ENCODE peak calls at places on chromosomes 13 and 19, in seven cellular contexts. K is upper lobe of left lung, C is suprapubic skin, J is esophagus muscularis mucosa, R is K562, H is sigmoid colon, G is ovary. M is an unnamed sample.

GRCh38 chr13:30241537-30241936 is 65.8 kb downstream of the KATNAL1 start:
- DNase-seq in K (no peak), C (no peak), J (no peak), R (no peak), H (no peak), G (no peak), M (peak; percentile 12)

GRCh38 chr13:24627864-24628418 is 52.3 kb upstream of the ATP12A start:
- DNase-seq in K (no peak), C (no peak), J (no peak), R (peak; percentile 14), H (no peak), G (no peak), M (no peak)

GRCh38 chr19:1261863-1262686 is 7.1 kb upstream of the CIRBP start:
- DNase-seq in K (peak; percentile 93), C (no peak), J (no peak), R (no peak), H (peak; percentile 86), G (peak; percentile 67), M (no peak)

GRCh38 chr13:112067121-112067741 is at the start of gene SOX1:
- DNase-seq in K (peak; percentile 84), C (peak; percentile 73), J (peak; percentile 47), R (no peak), H (no peak), G (no peak), M (no peak)

GRCh38 chr13:62302341-62302740 is 886.7 kb upstream of the PCDH20 start:
- DNase-seq in K (no peak), C (no peak), J (no peak), R (no peak), H (no peak), G (no peak), M (no peak)

GRCh38 chr13:32582991-32583390 is 3.3 kb upstream of the PDS5B start:
- DNase-seq in K (no peak), C (no peak), J (no peak), R (no peak), H (no peak), G (no peak), M (no peak)

GRCh38 chr13:31765441-31765840 is 26.1 kb downstream of the RXFP2 start:
- DNase-seq in K (no peak), C (no peak), J (no peak), R (no peak), H (no peak), G (no peak), M (no peak)

GRCh38 chr13:80577285-80577684 is 236.4 kb upstream of the SPRY2 start:
- DNase-seq in K (no peak), C (no peak), J (no peak), R (no peak), H (no peak), G (no peak), M (no peak)

GRCh38 chr19:1315470-1316166 is 29.9 kb downstream of the EFNA2 start:
- DNase-seq in K (peak; percentile 90), C (no peak), J (no peak), R (peak; percentile 87), H (no peak), G (peak; percentile 50), M (no peak)

GRCh38 chr13:30094015-30094533 is 213.3 kb downstream of the KATNAL1 start:
- DNase-seq in K (no peak), C (peak; percentile 43), J (no peak), R (no peak), H (no peak), G (no peak), M (no peak)

GRCh38 chr13:23059173-23059572 is 121.6 kb upstream of the SGCG start:
- DNase-seq in K (no peak), C (no peak), J (no peak), R (no peak), H (no peak), G (no peak), M (no peak)

GRCh38 chr13:52933547-52934167 is 85.2 kb upstream of the PCDH8 start:
- DNase-seq in K (peak; percentile 53), C (no peak), J (no peak), R (no peak), H (no peak), G (no peak), M (no peak)
- TF ChIP-seq EP300 in K (no peak), C (no peak), J (no peak), R (no peak), H (no peak), G (no peak), M (no peak)

DNA sequence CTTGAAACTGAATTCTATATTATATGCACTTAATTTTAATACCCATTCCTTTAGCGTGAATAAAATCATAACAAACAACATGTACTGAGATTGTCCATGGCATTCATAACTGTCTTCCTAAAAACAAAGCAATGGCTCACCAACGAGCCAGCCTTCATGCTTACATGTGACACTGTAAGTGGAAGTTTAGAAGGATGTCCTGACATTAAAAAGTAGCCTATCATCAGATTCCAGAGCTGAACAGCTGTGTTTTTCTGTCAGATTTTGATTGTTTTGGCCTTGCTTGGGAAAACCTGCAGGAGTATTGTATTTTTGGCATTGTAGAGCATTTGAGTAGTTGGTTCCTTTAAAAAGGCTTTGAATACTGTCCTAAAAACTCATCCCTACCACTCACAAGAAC is 21.3 kb downstream of the ANKRD10 start:
- DNase-seq in K (no peak), C (no peak), J (no peak), R (no peak), H (no peak), G (no peak), M (no peak)
- TF ChIP-seq EP300 in K (no peak), C (no peak), J (no peak), R (no peak), H (no peak), G (no peak), M (no peak)

GRCh38 chr19:34308381-34309367 is 54.3 kb downstream of the GARRE1 start:
- DNase-seq in K (no peak), C (no peak), J (no peak), R (no peak), H (peak; percentile 4), G (no peak), M (no peak)
- TF ChIP-seq EP300 in K (no peak), C (no peak), J (no peak), R (no peak), H (no peak), G (no peak), M (no peak)

DNA sequence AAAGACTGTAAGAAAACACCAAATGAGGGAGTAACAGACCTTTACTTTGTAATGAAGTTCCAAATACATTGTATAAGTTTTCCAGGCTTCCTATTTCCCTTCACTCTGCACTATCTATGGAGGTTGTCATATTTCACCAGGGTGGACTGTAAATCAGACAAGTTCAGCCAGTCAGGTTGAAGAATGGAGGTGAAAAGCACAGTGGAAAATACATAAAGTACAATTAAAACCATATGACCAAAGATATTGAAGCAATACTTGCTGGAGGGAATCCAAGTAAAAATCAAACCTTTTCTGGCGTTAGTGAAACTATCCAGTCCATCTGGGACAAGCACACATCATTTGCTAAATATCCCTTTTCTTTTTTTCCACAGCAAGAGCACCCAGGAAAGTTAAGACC is 3.2 kb downstream of the LHFPL6 start:
- DNase-seq in K (no peak), C (no peak), J (no peak), R (no peak), H (no peak), G (no peak), M (no peak)
- TF ChIP-seq EP300 in K (no peak), C (no peak), J (no peak), R (no peak), H (no peak), G (no peak), M (no peak)

GRCh38 chr19:13864223-13864512 is 12.8 kb upstream of the NANOS3 start:
- DNase-seq in K (no peak), C (no peak), J (peak; percentile 92), R (no peak), H (no peak), G (no peak), M (no peak)

GRCh38 chr19:13861392-13861713 is 15.6 kb upstream of the NANOS3 start:
- DNase-seq in K (no peak), C (no peak), J (peak; percentile 90), R (no peak), H (no peak), G (no peak), M (no peak)

GRCh38 chr19:13860679-13861391 is 16.1 kb upstream of the NANOS3 start:
- DNase-seq in K (peak; percentile 81), C (no peak), J (no peak), R (no peak), H (no peak), G (no peak), M (no peak)

GRCh38 chr19:13859361-13859880 is 17.5 kb upstream of the NANOS3 start:
- DNase-seq in K (no peak), C (no peak), J (peak; percentile 75), R (peak; percentile 46), H (no peak), G (no peak), M (no peak)

DNA sequence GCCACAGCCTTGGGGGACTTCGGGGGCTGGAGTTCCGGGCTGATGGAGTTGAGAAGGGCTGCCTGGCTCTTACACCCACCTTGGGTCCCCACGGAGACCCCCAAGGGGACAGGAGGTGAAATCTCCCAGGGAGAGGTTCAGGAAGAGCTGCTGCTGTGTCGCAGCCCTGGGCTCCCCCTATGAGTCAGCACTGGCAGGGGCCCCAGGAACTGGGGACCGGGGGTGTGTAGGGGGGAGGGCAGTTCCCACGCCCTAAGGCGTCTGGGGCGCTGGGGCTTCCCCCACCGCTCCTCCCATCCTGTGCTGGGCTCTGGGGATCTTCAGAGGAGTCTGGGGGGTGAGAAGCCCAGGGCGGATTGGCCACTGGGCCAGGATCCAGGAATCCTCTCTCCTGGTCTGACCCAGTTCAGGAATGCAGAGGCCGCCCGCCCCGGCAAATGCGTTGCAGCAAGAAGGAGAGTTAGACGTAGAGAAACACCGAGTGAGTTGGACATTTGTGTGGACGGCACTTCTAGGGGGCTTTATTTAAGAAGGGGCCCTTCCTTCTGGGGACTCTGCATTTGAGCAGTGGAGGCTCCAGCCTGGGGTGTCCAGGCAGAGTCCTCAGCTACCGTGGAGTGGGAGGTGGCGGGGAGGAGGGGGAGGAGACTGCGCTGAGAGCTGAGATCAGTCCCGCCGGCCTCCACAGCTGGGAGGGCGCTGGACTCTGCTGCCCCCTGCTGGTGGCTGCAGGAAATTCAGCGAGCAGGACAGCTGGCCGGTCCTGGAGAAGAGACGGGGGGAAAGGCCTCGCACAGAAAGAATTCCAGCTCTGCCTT is 15.0 kb upstream of the NANOS3 start:
- DNase-seq in K (peak; percentile 96), C (peak; percentile 97), J (peak; percentile 98), R (peak; percentile 93), H (peak; percentile 97), G (peak; percentile 93), M (peak; percentile 92)
- TF ChIP-seq EP300 in K (no peak), C (no peak), J (no peak), R (no peak), H (peak; percentile 5), G (no peak), M (peak; percentile 59)

GRCh38 chr13:66576381-66576780 is 653.8 kb downstream of the PCDH9 start:
- DNase-seq in K (no peak), C (no peak), J (no peak), R (no peak), H (no peak), G (no peak), M (no peak)
- TF ChIP-seq EP300 in K (no peak), C (no peak), J (no peak), R (no peak), H (no peak), G (no peak), M (no peak)